ENCODE peak calls at places on chromosomes 6 and 20, in eight cellular contexts. One of them, this sample, is unnamed.

GRCh38 chr6:4892785-4893485 is 110.9 kb downstream of the RPP40 start:
- DNase-seq in HTR-8/SVneo: no peak
- DNase-seq in omental fat pad: no peak
- DNase-seq in lung: no peak
- DNase-seq in HCEC 1CT: no peak
- DNase-seq in activated CD4-positive, CD25-positive, alpha-beta regulatory T cell: no peak
- DNase-seq in activated CD8-positive, alpha-beta memory T cell treated with anti-CD3 and anti-CD28 coated beads, Interleukin-2, amount 50 U/mL, for 4 hours: no peak
- DNase-seq in activated CD4-positive, alpha-beta T cell treated with anti-CD3 and anti-CD28 coated beads, Interleukin-2, amount 10 ng/mL, durations not matched to agents 7 days and 5 days: no peak
- DNase-seq in this sample: no peak

GRCh38 chr20:37207176-37207575 is 27.8 kb upstream of the MROH8 start:
- DNase-seq in activated CD4-positive, alpha-beta T cell treated with anti-CD3 and anti-CD28 coated beads, Interleukin-2, amount 10 ng/mL, durations not matched to agents 7 days and 5 days: no peak
- DNase-seq in HCEC 1CT: no peak
- DNase-seq in activated CD4-positive, CD25-positive, alpha-beta regulatory T cell: no peak
- DNase-seq in HTR-8/SVneo: no peak
- DNase-seq in omental fat pad: no peak
- DNase-seq in lung: no peak
- DNase-seq in activated CD8-positive, alpha-beta memory T cell treated with anti-CD3 and anti-CD28 coated beads, Interleukin-2, amount 50 U/mL, for 4 hours: no peak
- DNase-seq in this sample: no peak

GRCh38 chr6:80143312-80143960 is 37.0 kb downstream of the BCKDHB start:
- DNase-seq in HCEC 1CT: peak; percentile 83
- DNase-seq in activated CD4-positive, CD25-positive, alpha-beta regulatory T cell: no peak
- DNase-seq in activated CD8-positive, alpha-beta memory T cell treated with anti-CD3 and anti-CD28 coated beads, Interleukin-2, amount 50 U/mL, for 4 hours: no peak
- DNase-seq in lung: peak; percentile 83
- DNase-seq in HTR-8/SVneo: peak; percentile 26
- DNase-seq in omental fat pad: peak; percentile 78
- DNase-seq in activated CD4-positive, alpha-beta T cell treated with anti-CD3 and anti-CD28 coated beads, Interleukin-2, amount 10 ng/mL, durations not matched to agents 7 days and 5 days: no peak
- DNase-seq in this sample: no peak

GRCh38 chr20:40154514-40154913 is 534.5 kb downstream of the MAFB start:
- DNase-seq in activated CD4-positive, alpha-beta T cell treated with anti-CD3 and anti-CD28 coated beads, Interleukin-2, amount 10 ng/mL, durations not matched to agents 7 days and 5 days: no peak
- DNase-seq in activated CD4-positive, CD25-positive, alpha-beta regulatory T cell: no peak
- DNase-seq in HCEC 1CT: no peak
- DNase-seq in HTR-8/SVneo: no peak
- DNase-seq in omental fat pad: no peak
- DNase-seq in lung: no peak
- DNase-seq in activated CD8-positive, alpha-beta memory T cell treated with anti-CD3 and anti-CD28 coated beads, Interleukin-2, amount 50 U/mL, for 4 hours: no peak
- DNase-seq in this sample: no peak

GRCh38 chr6:79494841-79495240 is 42.4 kb downstream of the LCA5 start:
- DNase-seq in activated CD8-positive, alpha-beta memory T cell treated with anti-CD3 and anti-CD28 coated beads, Interleukin-2, amount 50 U/mL, for 4 hours: no peak
- DNase-seq in lung: no peak
- DNase-seq in activated CD4-positive, alpha-beta T cell treated with anti-CD3 and anti-CD28 coated beads, Interleukin-2, amount 10 ng/mL, durations not matched to agents 7 days and 5 days: no peak
- DNase-seq in HTR-8/SVneo: no peak
- DNase-seq in activated CD4-positive, CD25-positive, alpha-beta regulatory T cell: no peak
- DNase-seq in HCEC 1CT: no peak
- DNase-seq in omental fat pad: no peak
- DNase-seq in this sample: no peak

GRCh38 chr6:107656883-107657282 is 167.0 kb downstream of the SOBP start:
- DNase-seq in omental fat pad: no peak
- DNase-seq in lung: no peak
- DNase-seq in HCEC 1CT: no peak
- DNase-seq in activated CD8-positive, alpha-beta memory T cell treated with anti-CD3 and anti-CD28 coated beads, Interleukin-2, amount 50 U/mL, for 4 hours: no peak
- DNase-seq in activated CD4-positive, alpha-beta T cell treated with anti-CD3 and anti-CD28 coated beads, Interleukin-2, amount 10 ng/mL, durations not matched to agents 7 days and 5 days: no peak
- DNase-seq in activated CD4-positive, CD25-positive, alpha-beta regulatory T cell: no peak
- DNase-seq in HTR-8/SVneo: no peak
- DNase-seq in this sample: no peak

GRCh38 chr6:25404693-25405169 is 125.6 kb downstream of the CARMIL1 start:
- DNase-seq in HTR-8/SVneo: no peak
- DNase-seq in activated CD4-positive, CD25-positive, alpha-beta regulatory T cell: no peak
- DNase-seq in omental fat pad: no peak
- DNase-seq in HCEC 1CT: no peak
- DNase-seq in lung: no peak
- DNase-seq in activated CD4-positive, alpha-beta T cell treated with anti-CD3 and anti-CD28 coated beads, Interleukin-2, amount 10 ng/mL, durations not matched to agents 7 days and 5 days: peak; percentile 51
- DNase-seq in activated CD8-positive, alpha-beta memory T cell treated with anti-CD3 and anti-CD28 coated beads, Interleukin-2, amount 50 U/mL, for 4 hours: peak; percentile 24
- DNase-seq in this sample: peak; percentile 26

GRCh38 chr6:131631625-131632284 is 3.7 kb upstream of the MED23 start:
- DNase-seq in omental fat pad: no peak
- DNase-seq in activated CD4-positive, alpha-beta T cell treated with anti-CD3 and anti-CD28 coated beads, Interleukin-2, amount 10 ng/mL, durations not matched to agents 7 days and 5 days: no peak
- DNase-seq in activated CD4-positive, CD25-positive, alpha-beta regulatory T cell: no peak
- DNase-seq in lung: no peak
- DNase-seq in activated CD8-positive, alpha-beta memory T cell treated with anti-CD3 and anti-CD28 coated beads, Interleukin-2, amount 50 U/mL, for 4 hours: no peak
- DNase-seq in HCEC 1CT: no peak
- DNase-seq in HTR-8/SVneo: no peak
- DNase-seq in this sample: no peak

GRCh38 chr6:127641905-127642304 is 64.9 kb downstream of the C6orf58 start:
- DNase-seq in activated CD8-positive, alpha-beta memory T cell treated with anti-CD3 and anti-CD28 coated beads, Interleukin-2, amount 50 U/mL, for 4 hours: no peak
- DNase-seq in activated CD4-positive, alpha-beta T cell treated with anti-CD3 and anti-CD28 coated beads, Interleukin-2, amount 10 ng/mL, durations not matched to agents 7 days and 5 days: peak; percentile 14
- DNase-seq in activated CD4-positive, CD25-positive, alpha-beta regulatory T cell: no peak
- DNase-seq in lung: no peak
- DNase-seq in omental fat pad: no peak
- DNase-seq in HCEC 1CT: peak; percentile 40
- DNase-seq in HTR-8/SVneo: peak; percentile 33
- DNase-seq in this sample: peak; percentile 4

GRCh38 chr20:59078231-59078630 is 35.6 kb upstream of the PRELID3B start:
- DNase-seq in activated CD4-positive, CD25-positive, alpha-beta regulatory T cell: no peak
- DNase-seq in lung: no peak
- DNase-seq in omental fat pad: no peak
- DNase-seq in activated CD8-positive, alpha-beta memory T cell treated with anti-CD3 and anti-CD28 coated beads, Interleukin-2, amount 50 U/mL, for 4 hours: no peak
- DNase-seq in HTR-8/SVneo: no peak
- DNase-seq in HCEC 1CT: no peak
- DNase-seq in activated CD4-positive, alpha-beta T cell treated with anti-CD3 and anti-CD28 coated beads, Interleukin-2, amount 10 ng/mL, durations not matched to agents 7 days and 5 days: no peak
- DNase-seq in this sample: no peak

GRCh38 chr6:97218912-97219311 is 64.1 kb downstream of the MMS22L start:
- DNase-seq in omental fat pad: no peak
- DNase-seq in HCEC 1CT: no peak
- DNase-seq in HTR-8/SVneo: no peak
- DNase-seq in lung: no peak
- DNase-seq in activated CD8-positive, alpha-beta memory T cell treated with anti-CD3 and anti-CD28 coated beads, Interleukin-2, amount 50 U/mL, for 4 hours: no peak
- DNase-seq in activated CD4-positive, CD25-positive, alpha-beta regulatory T cell: no peak
- DNase-seq in activated CD4-positive, alpha-beta T cell treated with anti-CD3 and anti-CD28 coated beads, Interleukin-2, amount 10 ng/mL, durations not matched to agents 7 days and 5 days: no peak
- DNase-seq in this sample: no peak

GRCh38 chr20:4113996-4114603 is 98.7 kb upstream of the RNF24 start:
- DNase-seq in HTR-8/SVneo: no peak
- DNase-seq in activated CD4-positive, CD25-positive, alpha-beta regulatory T cell: no peak
- DNase-seq in activated CD4-positive, alpha-beta T cell treated with anti-CD3 and anti-CD28 coated beads, Interleukin-2, amount 10 ng/mL, durations not matched to agents 7 days and 5 days: no peak
- DNase-seq in activated CD8-positive, alpha-beta memory T cell treated with anti-CD3 and anti-CD28 coated beads, Interleukin-2, amount 50 U/mL, for 4 hours: no peak
- DNase-seq in HCEC 1CT: no peak
- DNase-seq in lung: no peak
- DNase-seq in omental fat pad: no peak
- DNase-seq in this sample: no peak

GRCh38 chr20:31811796-31812728 is 7.1 kb upstream of the MYLK2 start:
- DNase-seq in activated CD8-positive, alpha-beta memory T cell treated with anti-CD3 and anti-CD28 coated beads, Interleukin-2, amount 50 U/mL, for 4 hours: no peak
- DNase-seq in omental fat pad: no peak
- DNase-seq in activated CD4-positive, alpha-beta T cell treated with anti-CD3 and anti-CD28 coated beads, Interleukin-2, amount 10 ng/mL, durations not matched to agents 7 days and 5 days: no peak
- DNase-seq in HTR-8/SVneo: peak; percentile 92
- DNase-seq in lung: no peak
- DNase-seq in activated CD4-positive, CD25-positive, alpha-beta regulatory T cell: no peak
- DNase-seq in HCEC 1CT: peak; percentile 62
- DNase-seq in this sample: no peak

GRCh38 chr6:127118505-127119360 is at the start of gene RSPO3:
- DNase-seq in HTR-8/SVneo: no peak
- DNase-seq in HCEC 1CT: peak; percentile 16
- DNase-seq in activated CD4-positive, alpha-beta T cell treated with anti-CD3 and anti-CD28 coated beads, Interleukin-2, amount 10 ng/mL, durations not matched to agents 7 days and 5 days: no peak
- DNase-seq in omental fat pad: no peak
- DNase-seq in activated CD4-positive, CD25-positive, alpha-beta regulatory T cell: no peak
- DNase-seq in lung: no peak
- DNase-seq in activated CD8-positive, alpha-beta memory T cell treated with anti-CD3 and anti-CD28 coated beads, Interleukin-2, amount 50 U/mL, for 4 hours: no peak
- DNase-seq in this sample: peak; percentile 21

GRCh38 chr20:8309638-8310037 is 177.6 kb downstream of the PLCB1 start:
- DNase-seq in HTR-8/SVneo: no peak
- DNase-seq in HCEC 1CT: no peak
- DNase-seq in activated CD4-positive, CD25-positive, alpha-beta regulatory T cell: no peak
- DNase-seq in lung: no peak
- DNase-seq in activated CD8-positive, alpha-beta memory T cell treated with anti-CD3 and anti-CD28 coated beads, Interleukin-2, amount 50 U/mL, for 4 hours: no peak
- DNase-seq in activated CD4-positive, alpha-beta T cell treated with anti-CD3 and anti-CD28 coated beads, Interleukin-2, amount 10 ng/mL, durations not matched to agents 7 days and 5 days: no peak
- DNase-seq in omental fat pad: no peak
- DNase-seq in this sample: no peak

GRCh38 chr6:28353356-28353755 is 3.6 kb downstream of the ZKSCAN3 start:
- DNase-seq in HTR-8/SVneo: no peak
- DNase-seq in activated CD8-positive, alpha-beta memory T cell treated with anti-CD3 and anti-CD28 coated beads, Interleukin-2, amount 50 U/mL, for 4 hours: no peak
- DNase-seq in activated CD4-positive, alpha-beta T cell treated with anti-CD3 and anti-CD28 coated beads, Interleukin-2, amount 10 ng/mL, durations not matched to agents 7 days and 5 days: no peak
- DNase-seq in HCEC 1CT: no peak
- DNase-seq in omental fat pad: no peak
- DNase-seq in activated CD4-positive, CD25-positive, alpha-beta regulatory T cell: no peak
- DNase-seq in lung: no peak
- DNase-seq in this sample: no peak

GRCh38 chr20:8194721-8195120 is 62.7 kb downstream of the PLCB1 start:
- DNase-seq in HTR-8/SVneo: no peak
- DNase-seq in omental fat pad: no peak
- DNase-seq in activated CD4-positive, CD25-positive, alpha-beta regulatory T cell: no peak
- DNase-seq in lung: no peak
- DNase-seq in HCEC 1CT: no peak
- DNase-seq in activated CD8-positive, alpha-beta memory T cell treated with anti-CD3 and anti-CD28 coated beads, Interleukin-2, amount 50 U/mL, for 4 hours: no peak
- DNase-seq in activated CD4-positive, alpha-beta T cell treated with anti-CD3 and anti-CD28 coated beads, Interleukin-2, amount 10 ng/mL, durations not matched to agents 7 days and 5 days: no peak
- DNase-seq in this sample: no peak

GRCh38 chr6:99177736-99178135 is 171.7 kb downstream of the FAXC start:
- DNase-seq in activated CD8-positive, alpha-beta memory T cell treated with anti-CD3 and anti-CD28 coated beads, Interleukin-2, amount 50 U/mL, for 4 hours: no peak
- DNase-seq in activated CD4-positive, CD25-positive, alpha-beta regulatory T cell: no peak
- DNase-seq in activated CD4-positive, alpha-beta T cell treated with anti-CD3 and anti-CD28 coated beads, Interleukin-2, amount 10 ng/mL, durations not matched to agents 7 days and 5 days: no peak
- DNase-seq in HCEC 1CT: no peak
- DNase-seq in HTR-8/SVneo: no peak
- DNase-seq in lung: no peak
- DNase-seq in omental fat pad: no peak
- DNase-seq in this sample: no peak

GRCh38 chr6:111972714-111973678 is 80.9 kb upstream of the CCN6 start:
- DNase-seq in omental fat pad: no peak
- DNase-seq in HTR-8/SVneo: peak; percentile 55
- DNase-seq in activated CD8-positive, alpha-beta memory T cell treated with anti-CD3 and anti-CD28 coated beads, Interleukin-2, amount 50 U/mL, for 4 hours: peak; percentile 59
- DNase-seq in HCEC 1CT: peak; percentile 94
- DNase-seq in activated CD4-positive, CD25-positive, alpha-beta regulatory T cell: peak; percentile 28
- DNase-seq in lung: peak; percentile 39
- DNase-seq in activated CD4-positive, alpha-beta T cell treated with anti-CD3 and anti-CD28 coated beads, Interleukin-2, amount 10 ng/mL, durations not matched to agents 7 days and 5 days: peak; percentile 62
- DNase-seq in this sample: peak; percentile 63

GRCh38 chr6:64254558-64254957 is 619.0 kb downstream of the PHF3 start:
- DNase-seq in activated CD4-positive, CD25-positive, alpha-beta regulatory T cell: no peak
- DNase-seq in omental fat pad: no peak
- DNase-seq in HTR-8/SVneo: no peak
- DNase-seq in activated CD8-positive, alpha-beta memory T cell treated with anti-CD3 and anti-CD28 coated beads, Interleukin-2, amount 50 U/mL, for 4 hours: no peak
- DNase-seq in activated CD4-positive, alpha-beta T cell treated with anti-CD3 and anti-CD28 coated beads, Interleukin-2, amount 10 ng/mL, durations not matched to agents 7 days and 5 days: no peak
- DNase-seq in lung: no peak
- DNase-seq in HCEC 1CT: peak; percentile 6
- DNase-seq in this sample: no peak

GRCh38 chr6:136415351-136416005 is 125.8 kb upstream of the BCLAF1 start:
- DNase-seq in HTR-8/SVneo: no peak
- DNase-seq in activated CD4-positive, CD25-positive, alpha-beta regulatory T cell: no peak
- DNase-seq in HCEC 1CT: no peak
- DNase-seq in activated CD8-positive, alpha-beta memory T cell treated with anti-CD3 and anti-CD28 coated beads, Interleukin-2, amount 50 U/mL, for 4 hours: no peak
- DNase-seq in lung: peak; percentile 39
- DNase-seq in activated CD4-positive, alpha-beta T cell treated with anti-CD3 and anti-CD28 coated beads, Interleukin-2, amount 10 ng/mL, durations not matched to agents 7 days and 5 days: no peak
- DNase-seq in omental fat pad: no peak
- DNase-seq in this sample: no peak

GRCh38 chr6:32551410-32551809 is 21.3 kb upstream of the HLA-DRB5 start:
- DNase-seq in HCEC 1CT: no peak
- DNase-seq in activated CD8-positive, alpha-beta memory T cell treated with anti-CD3 and anti-CD28 coated beads, Interleukin-2, amount 50 U/mL, for 4 hours: no peak
- DNase-seq in lung: no peak
- DNase-seq in activated CD4-positive, alpha-beta T cell treated with anti-CD3 and anti-CD28 coated beads, Interleukin-2, amount 10 ng/mL, durations not matched to agents 7 days and 5 days: no peak
- DNase-seq in HTR-8/SVneo: no peak
- DNase-seq in omental fat pad: no peak
- DNase-seq in activated CD4-positive, CD25-positive, alpha-beta regulatory T cell: no peak
- DNase-seq in this sample: no peak

GRCh38 chr6:157073596-157073995 is 249.7 kb downstream of the TMEM242 start:
- DNase-seq in HTR-8/SVneo: no peak
- DNase-seq in omental fat pad: no peak
- DNase-seq in activated CD8-positive, alpha-beta memory T cell treated with anti-CD3 and anti-CD28 coated beads, Interleukin-2, amount 50 U/mL, for 4 hours: no peak
- DNase-seq in activated CD4-positive, alpha-beta T cell treated with anti-CD3 and anti-CD28 coated beads, Interleukin-2, amount 10 ng/mL, durations not matched to agents 7 days and 5 days: no peak
- DNase-seq in activated CD4-positive, CD25-positive, alpha-beta regulatory T cell: no peak
- DNase-seq in HCEC 1CT: no peak
- DNase-seq in lung: no peak
- DNase-seq in this sample: no peak

GRCh38 chr6:87407531-87407895 is 259 bp upstream of the CFAP206 start:
- DNase-seq in HTR-8/SVneo: no peak
- DNase-seq in HCEC 1CT: peak; percentile 18
- DNase-seq in activated CD4-positive, alpha-beta T cell treated with anti-CD3 and anti-CD28 coated beads, Interleukin-2, amount 10 ng/mL, durations not matched to agents 7 days and 5 days: no peak
- DNase-seq in activated CD4-positive, CD25-positive, alpha-beta regulatory T cell: no peak
- DNase-seq in activated CD8-positive, alpha-beta memory T cell treated with anti-CD3 and anti-CD28 coated beads, Interleukin-2, amount 50 U/mL, for 4 hours: no peak
- DNase-seq in lung: peak; percentile 39
- DNase-seq in omental fat pad: no peak
- DNase-seq in this sample: no peak

GRCh38 chr20:32316667-32317066 is 39.2 kb downstream of the KIF3B start:
- DNase-seq in lung: no peak
- DNase-seq in HTR-8/SVneo: no peak
- DNase-seq in HCEC 1CT: no peak
- DNase-seq in activated CD4-positive, alpha-beta T cell treated with anti-CD3 and anti-CD28 coated beads, Interleukin-2, amount 10 ng/mL, durations not matched to agents 7 days and 5 days: no peak
- DNase-seq in activated CD4-positive, CD25-positive, alpha-beta regulatory T cell: no peak
- DNase-seq in omental fat pad: no peak
- DNase-seq in activated CD8-positive, alpha-beta memory T cell treated with anti-CD3 and anti-CD28 coated beads, Interleukin-2, amount 50 U/mL, for 4 hours: no peak
- DNase-seq in this sample: no peak

GRCh38 chr6:286681-287499 is 5.4 kb upstream of the DUSP22 start:
- DNase-seq in HTR-8/SVneo: no peak
- DNase-seq in omental fat pad: no peak
- DNase-seq in HCEC 1CT: no peak
- DNase-seq in activated CD4-positive, alpha-beta T cell treated with anti-CD3 and anti-CD28 coated beads, Interleukin-2, amount 10 ng/mL, durations not matched to agents 7 days and 5 days: peak; percentile 5
- DNase-seq in activated CD4-positive, CD25-positive, alpha-beta regulatory T cell: no peak
- DNase-seq in lung: peak; percentile 28
- DNase-seq in activated CD8-positive, alpha-beta memory T cell treated with anti-CD3 and anti-CD28 coated beads, Interleukin-2, amount 50 U/mL, for 4 hours: no peak
- DNase-seq in this sample: peak; percentile 26

GRCh38 chr6:159023893-159024292 is 20.9 kb downstream of the TAGAP start:
- DNase-seq in lung: no peak
- DNase-seq in HTR-8/SVneo: no peak
- DNase-seq in activated CD4-positive, CD25-positive, alpha-beta regulatory T cell: no peak
- DNase-seq in activated CD4-positive, alpha-beta T cell treated with anti-CD3 and anti-CD28 coated beads, Interleukin-2, amount 10 ng/mL, durations not matched to agents 7 days and 5 days: no peak
- DNase-seq in omental fat pad: no peak
- DNase-seq in activated CD8-positive, alpha-beta memory T cell treated with anti-CD3 and anti-CD28 coated beads, Interleukin-2, amount 50 U/mL, for 4 hours: no peak
- DNase-seq in HCEC 1CT: no peak
- DNase-seq in this sample: peak; percentile 42

GRCh38 chr20:32116079-32116521 is 6.6 kb downstream of the TM9SF4 start:
- DNase-seq in lung: no peak
- DNase-seq in HCEC 1CT: no peak
- DNase-seq in activated CD8-positive, alpha-beta memory T cell treated with anti-CD3 and anti-CD28 coated beads, Interleukin-2, amount 50 U/mL, for 4 hours: no peak
- DNase-seq in activated CD4-positive, alpha-beta T cell treated with anti-CD3 and anti-CD28 coated beads, Interleukin-2, amount 10 ng/mL, durations not matched to agents 7 days and 5 days: no peak
- DNase-seq in HTR-8/SVneo: no peak
- DNase-seq in activated CD4-positive, CD25-positive, alpha-beta regulatory T cell: no peak
- DNase-seq in omental fat pad: no peak
- DNase-seq in this sample: no peak

GRCh38 chr6:169035381-169036280 is 218.0 kb downstream of the THBS2 start:
- DNase-seq in activated CD4-positive, CD25-positive, alpha-beta regulatory T cell: no peak
- DNase-seq in activated CD8-positive, alpha-beta memory T cell treated with anti-CD3 and anti-CD28 coated beads, Interleukin-2, amount 50 U/mL, for 4 hours: no peak
- DNase-seq in lung: no peak
- DNase-seq in omental fat pad: no peak
- DNase-seq in HTR-8/SVneo: no peak
- DNase-seq in activated CD4-positive, alpha-beta T cell treated with anti-CD3 and anti-CD28 coated beads, Interleukin-2, amount 10 ng/mL, durations not matched to agents 7 days and 5 days: no peak
- DNase-seq in HCEC 1CT: no peak
- DNase-seq in this sample: no peak

GRCh38 chr20:37945034-37945660 is 42.2 kb downstream of the VSTM2L start:
- DNase-seq in lung: no peak
- DNase-seq in activated CD4-positive, alpha-beta T cell treated with anti-CD3 and anti-CD28 coated beads, Interleukin-2, amount 10 ng/mL, durations not matched to agents 7 days and 5 days: no peak
- DNase-seq in omental fat pad: no peak
- DNase-seq in activated CD4-positive, CD25-positive, alpha-beta regulatory T cell: no peak
- DNase-seq in HTR-8/SVneo: no peak
- DNase-seq in activated CD8-positive, alpha-beta memory T cell treated with anti-CD3 and anti-CD28 coated beads, Interleukin-2, amount 50 U/mL, for 4 hours: no peak
- DNase-seq in HCEC 1CT: no peak
- DNase-seq in this sample: no peak

GRCh38 chr6:33590531-33591198 is 10.6 kb upstream of the BAK1 start:
- DNase-seq in lung: peak; percentile 76
- DNase-seq in activated CD4-positive, CD25-positive, alpha-beta regulatory T cell: no peak
- DNase-seq in HCEC 1CT: peak; percentile 31
- DNase-seq in activated CD4-positive, alpha-beta T cell treated with anti-CD3 and anti-CD28 coated beads, Interleukin-2, amount 10 ng/mL, durations not matched to agents 7 days and 5 days: no peak
- DNase-seq in HTR-8/SVneo: no peak
- DNase-seq in omental fat pad: no peak
- DNase-seq in activated CD8-positive, alpha-beta memory T cell treated with anti-CD3 and anti-CD28 coated beads, Interleukin-2, amount 50 U/mL, for 4 hours: no peak
- DNase-seq in this sample: no peak

GRCh38 chr6:158789115-158789917 is 29.9 kb downstream of the EZR start:
- DNase-seq in HCEC 1CT: no peak
- DNase-seq in activated CD8-positive, alpha-beta memory T cell treated with anti-CD3 and anti-CD28 coated beads, Interleukin-2, amount 50 U/mL, for 4 hours: peak; percentile 48
- DNase-seq in HTR-8/SVneo: no peak
- DNase-seq in lung: no peak
- DNase-seq in omental fat pad: peak; percentile 11
- DNase-seq in activated CD4-positive, CD25-positive, alpha-beta regulatory T cell: no peak
- DNase-seq in activated CD4-positive, alpha-beta T cell treated with anti-CD3 and anti-CD28 coated beads, Interleukin-2, amount 10 ng/mL, durations not matched to agents 7 days and 5 days: peak; percentile 82
- DNase-seq in this sample: no peak

GRCh38 chr6:72505446-72505845 is 116.4 kb upstream of the KCNQ5 start:
- DNase-seq in activated CD4-positive, CD25-positive, alpha-beta regulatory T cell: no peak
- DNase-seq in activated CD8-positive, alpha-beta memory T cell treated with anti-CD3 and anti-CD28 coated beads, Interleukin-2, amount 50 U/mL, for 4 hours: no peak
- DNase-seq in omental fat pad: no peak
- DNase-seq in lung: no peak
- DNase-seq in HCEC 1CT: no peak
- DNase-seq in activated CD4-positive, alpha-beta T cell treated with anti-CD3 and anti-CD28 coated beads, Interleukin-2, amount 10 ng/mL, durations not matched to agents 7 days and 5 days: no peak
- DNase-seq in HTR-8/SVneo: no peak
- DNase-seq in this sample: no peak

GRCh38 chr6:30378290-30378937 is 33.5 kb downstream of the RPP21 start:
- DNase-seq in omental fat pad: no peak
- DNase-seq in HTR-8/SVneo: peak; percentile 36
- DNase-seq in activated CD8-positive, alpha-beta memory T cell treated with anti-CD3 and anti-CD28 coated beads, Interleukin-2, amount 50 U/mL, for 4 hours: no peak
- DNase-seq in HCEC 1CT: peak; percentile 1
- DNase-seq in lung: no peak
- DNase-seq in activated CD4-positive, alpha-beta T cell treated with anti-CD3 and anti-CD28 coated beads, Interleukin-2, amount 10 ng/mL, durations not matched to agents 7 days and 5 days: no peak
- DNase-seq in activated CD4-positive, CD25-positive, alpha-beta regulatory T cell: no peak
- DNase-seq in this sample: no peak